ENCODE peak calls at places on chromosomes 16 and 17, in six cellular contexts. D, Z, G, F, E and P are unnamed samples.

GRCh38 chr17:39225308-39225973 is at the start of gene STAC2:
- DNase-seq in D (no peak), Z (no peak), G (no peak), F (no peak), E (no peak), P (no peak)

GRCh38 chr16:54928421-54929089 is 2.1 kb upstream of the IRX5 start:
- DNase-seq in D (peak; percentile 77), Z (peak; percentile 80), G (peak; percentile 33), F (peak; percentile 38), E (peak; percentile 35), P (peak; percentile 90)

GRCh38 chr17:81685108-81685507 is 1.3 kb downstream of the HGS start:
- DNase-seq in D (no peak), Z (no peak), G (peak; percentile 76), F (no peak), E (no peak), P (no peak)

GRCh38 chr16:70715113-70715711 is 29.4 kb upstream of the MTSS2 start:
- DNase-seq in D (peak; percentile 66), Z (peak; percentile 80), G (peak; percentile 94), F (no peak), E (peak; percentile 81), P (peak; percentile 75)

GRCh38 chr16:10039220-10040096 is 142.8 kb downstream of the GRIN2A start:
- DNase-seq in D (no peak), Z (peak; percentile 17), G (peak; percentile 37), F (no peak), E (peak; percentile 22), P (no peak)

GRCh38 chr17:21213005-21213404 is 956 bp downstream of the TMEM11 start:
- DNase-seq in D (no peak), Z (no peak), G (no peak), F (no peak), E (no peak), P (no peak)

GRCh38 chr16:8678068-8678927 is 3.9 kb downstream of the ABAT start:
- DNase-seq in D (no peak), Z (no peak), G (peak; percentile 82), F (no peak), E (no peak), P (no peak)

GRCh38 chr16:6279261-6279660 is 1053.4 kb upstream of the RBFOX1 start:
- DNase-seq in D (no peak), Z (no peak), G (peak; percentile 9), F (no peak), E (no peak), P (no peak)

GRCh38 chr16:525520-526180 is 1.9 kb upstream of the CAPN15 start:
- DNase-seq in D (no peak), Z (no peak), G (peak; percentile 91), F (no peak), E (peak; percentile 59), P (no peak)

GRCh38 chr16:3949287-3949686 is 68.8 kb upstream of the CREBBP start:
- DNase-seq in D (no peak), Z (peak; percentile 50), G (no peak), F (no peak), E (no peak), P (no peak)

GRCh38 chr17:43591750-43592562 is 45.8 kb upstream of the ETV4 start:
- DNase-seq in D (peak; percentile 69), Z (peak; percentile 79), G (peak; percentile 93), F (peak; percentile 47), E (peak; percentile 30), P (peak; percentile 50)

GRCh38 chr16:71344315-71344905 is 14.1 kb upstream of the CALB2 start:
- DNase-seq in D (no peak), Z (no peak), G (no peak), F (no peak), E (no peak), P (no peak)

GRCh38 chr17:40224707-40225092 is 5.6 kb downstream of the WIPF2 start:
- DNase-seq in D (peak; percentile 63), Z (no peak), G (peak; percentile 88), F (no peak), E (peak; percentile 35), P (no peak)

GRCh38 chr17:28953444-28954118 is 2.3 kb upstream of the PHF12 start:
- DNase-seq in D (no peak), Z (no peak), G (peak; percentile 43), F (peak; percentile 76), E (peak; percentile 50), P (no peak)

GRCh38 chr17:82858376-82859126 is 18.7 kb upstream of the ZNF750 start:
- DNase-seq in D (no peak), Z (no peak), G (no peak), F (no peak), E (no peak), P (no peak)

GRCh38 chr17:14813649-14814048 is 451.5 kb downstream of the PMP22 start:
- DNase-seq in D (peak; percentile 39), Z (peak; percentile 13), G (no peak), F (peak; percentile 23), E (no peak), P (peak; percentile 68)

GRCh38 chr16:1047123-1047522 is 25.4 kb upstream of the SSTR5 start:
- DNase-seq in D (no peak), Z (no peak), G (no peak), F (no peak), E (no peak), P (no peak)

GRCh38 chr17:34443832-34444469 is 80.9 kb upstream of the CCL1 start:
- DNase-seq in D (no peak), Z (peak; percentile 30), G (no peak), F (peak; percentile 4), E (no peak), P (no peak)

GRCh38 chr16:68083861-68084503 is 1.2 kb upstream of the NFATC3 start:
- DNase-seq in D (peak; percentile 51), Z (no peak), G (peak; percentile 46), F (no peak), E (no peak), P (peak; percentile 63)

GRCh38 chr16:66287416-66287815 is 79.1 kb upstream of the CDH5 start:
- DNase-seq in D (peak; percentile 6), Z (no peak), G (no peak), F (no peak), E (no peak), P (no peak)

GRCh38 chr17:21357281-21357680 is 18.9 kb upstream of the KCNJ12 start:
- DNase-seq in D (no peak), Z (no peak), G (no peak), F (no peak), E (no peak), P (no peak)

GRCh38 chr17:68184141-68184571 is 63.7 kb upstream of the AMZ2 start:
- DNase-seq in D (no peak), Z (no peak), G (peak; percentile 30), F (no peak), E (no peak), P (no peak)

GRCh38 chr17:81520021-81520894 is 7.7 kb upstream of the ACTG1 start:
- DNase-seq in D (no peak), Z (no peak), G (no peak), F (peak; percentile 19), E (peak; percentile 31), P (peak; percentile 43)

DNA sequence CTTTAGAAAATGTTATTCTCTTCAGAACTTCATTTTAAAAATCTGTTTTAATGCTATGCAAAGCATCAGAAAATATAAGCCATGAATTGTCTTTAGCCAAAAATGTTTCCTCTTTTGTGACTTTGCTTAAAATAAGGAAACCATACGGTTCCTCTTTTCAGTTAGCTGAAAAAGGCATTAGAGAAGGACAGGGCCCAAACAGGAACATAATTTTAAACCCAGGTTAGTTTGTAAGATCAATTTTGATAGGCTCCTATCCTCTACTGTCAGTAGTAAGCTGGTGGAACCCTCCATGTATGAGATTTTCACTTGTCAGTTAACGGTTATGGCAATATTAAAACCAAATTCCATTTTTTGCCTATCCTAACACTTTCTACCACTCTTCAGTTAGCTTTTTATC is 4.3 kb downstream of the EVI2B start:
- DNase-seq in D (no peak), Z (no peak), G (no peak), F (no peak), E (no peak), P (no peak)
- H3K4me3 ChIP-seq in D (peak overlapping the region; percentile 44), Z (peak overlapping the region; percentile 57), G (no peak overlapping the region), F (no peak overlapping the region), E (no peak overlapping the region), P (peak overlapping the region; percentile 42)

DNA sequence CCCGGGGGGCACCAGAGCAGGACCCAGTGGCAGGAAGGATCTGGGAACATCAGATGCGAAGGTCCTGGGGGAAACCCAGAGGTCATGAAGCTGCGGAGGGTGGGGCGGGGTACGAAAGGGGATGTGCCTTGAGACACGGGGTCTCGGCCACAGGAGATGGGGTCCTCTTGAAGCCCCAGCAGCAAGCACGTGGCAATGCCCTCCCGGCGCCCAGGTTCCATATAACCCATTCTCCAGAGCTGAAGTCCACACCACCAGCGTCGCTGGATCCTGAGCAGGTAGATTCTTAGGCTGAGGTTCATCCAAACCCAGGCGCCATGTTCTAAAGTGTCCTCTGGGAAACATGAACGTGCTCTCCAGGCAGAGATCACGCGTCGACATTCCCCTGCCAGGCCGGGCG is 20.9 kb downstream of the PIEZO1 start:
- DNase-seq in D (no peak), Z (no peak), G (no peak), F (no peak), E (no peak), P (no peak)
- H3K4me1 ChIP-seq in D (peaks cover 96% of the 10 kb centered on the region), Z (peaks cover 55% of the 10 kb centered on the region), G (peaks cover 26% of the 10 kb centered on the region), F (peaks cover 63% of the 10 kb centered on the region), E (peaks cover 94% of the 10 kb centered on the region), P (peaks cover 91% of the 10 kb centered on the region)

GRCh38 chr17:4499431-4500187 is 928 bp downstream of the SPNS2 start:
- DNase-seq in D (no peak), Z (peak; percentile 42), G (no peak), F (no peak), E (no peak), P (no peak)
- H3K4me3 ChIP-seq in D (peak overlapping the region; percentile 57), Z (peak overlapping the region; percentile 59), G (no peak overlapping the region), F (no peak overlapping the region), E (peak overlapping the region; percentile 32), P (peak overlapping the region; percentile 61)

GRCh38 chr17:27496005-27496404 is 39.8 kb downstream of the KSR1 start:
- DNase-seq in D (no peak), Z (no peak), G (no peak), F (no peak), E (no peak), P (no peak)
- H3K4me1 ChIP-seq in D (peaks cover 48% of the 10 kb centered on the region), Z (peaks cover 26% of the 10 kb centered on the region), G (peaks cover 5% of the 10 kb centered on the region), F (peaks cover 3% of the 10 kb centered on the region), E (peaks cover 90% of the 10 kb centered on the region), P (peaks cover 64% of the 10 kb centered on the region)

GRCh38 chr16:51767564-51767963 is 616.5 kb upstream of the SALL1 start:
- DNase-seq in D (no peak), Z (no peak), G (no peak), F (no peak), E (no peak), P (no peak)

GRCh38 chr16:51773051-51773450 is 622.0 kb upstream of the SALL1 start:
- DNase-seq in D (no peak), Z (no peak), G (no peak), F (no peak), E (no peak), P (no peak)

GRCh38 chr16:51773491-51773890 is 622.4 kb upstream of the SALL1 start:
- DNase-seq in D (no peak), Z (no peak), G (no peak), F (no peak), E (no peak), P (no peak)
- H3K4me3 ChIP-seq in D (no peak overlapping the region), Z (no peak overlapping the region), G (no peak overlapping the region), F (no peak overlapping the region), E (no peak overlapping the region), P (no peak overlapping the region)

DNA sequence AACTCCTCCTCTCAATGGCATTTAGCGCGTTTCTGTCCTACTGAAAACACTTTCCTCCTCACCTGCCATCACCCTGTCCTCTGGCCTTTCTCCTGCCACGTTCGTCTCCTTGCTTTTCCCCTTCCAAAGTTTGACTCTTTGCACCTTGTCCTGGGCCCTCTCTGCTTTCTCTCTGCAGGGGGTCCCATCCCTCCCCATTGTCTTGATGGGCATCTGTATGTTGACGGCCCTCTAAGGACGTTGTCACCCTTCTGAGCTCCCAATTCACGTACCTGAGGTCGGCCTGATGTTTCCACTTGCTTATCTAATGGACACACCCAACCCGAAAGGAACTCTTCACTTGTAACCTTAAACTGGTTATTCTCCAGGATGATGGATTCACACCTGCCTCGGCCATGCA is 170.4 kb downstream of the WSCD1 start:
- DNase-seq in D (no peak), Z (no peak), G (no peak), F (no peak), E (no peak), P (no peak)
- H3K4me1 ChIP-seq in D (no peaks in the 10 kb centered on the region), Z (no peaks in the 10 kb centered on the region), G (no peaks in the 10 kb centered on the region), F (no peaks in the 10 kb centered on the region), E (no peaks in the 10 kb centered on the region), P (no peaks in the 10 kb centered on the region)